ENCODE peak calls at places on chromosome 3, in four cellular contexts. B, X, F and G are unnamed samples.

GRCh38 chr3:35722902-35723301 is 83.6 kb downstream of the ARPP21 start:
- DNase-seq in B (no peak), F (no peak), X (no peak), G (no peak)

GRCh38 chr3:124395584-124396340 is 334.5 kb upstream of the UMPS start:
- DNase-seq in X (peak), B (no peak), F (no peak), G (peak)

GRCh38 chr3:13869944-13870343 is 9.9 kb downstream of the WNT7A start:
- DNase-seq in F (no peak), B (no peak), X (no peak), G (no peak)

GRCh38 chr3:192812736-192813383 is 85.5 kb upstream of the FGF12 start:
- DNase-seq in F (peak), B (no peak), X (peak), G (peak)

GRCh38 chr3:136617123-136617700 is 135.0 kb downstream of the STAG1 start:
- DNase-seq in F (no peak), X (no peak), B (no peak), G (peak)

GRCh38 chr3:4629095-4630007 is 136.2 kb downstream of the ITPR1 start:
- DNase-seq in X (no peak), B (no peak), F (no peak), G (no peak)

GRCh38 chr3:140709751-140710150 is 31.9 kb downstream of the TRIM42 start:
- DNase-seq in F (no peak), X (no peak), B (no peak), G (no peak)

GRCh38 chr3:29064085-29064484 is 216.8 kb upstream of the RBMS3 start:
- DNase-seq in B (no peak), F (peak), X (peak), G (peak)

GRCh38 chr3:59043391-59043790 is 6.4 kb downstream of the CFAP20DC start:
- DNase-seq in X (no peak), B (no peak), F (no peak), G (no peak)

GRCh38 chr3:157129782-157130137 is 30.2 kb downstream of the CCNL1 start:
- DNase-seq in F (no peak), B (no peak), X (peak), G (no peak)